ENCODE peak calls at places on chromosomes 2 and 18, in five cellular contexts. One of them, this sample, is unnamed.

GRCh38 chr18:55539240-55539639 is 48.8 kb downstream of the TCF4 start:
- DNase-seq in left ventricle myocardium inferior: no peak
- DNase-seq in fibroblast of pulmonary artery: no peak
- DNase-seq in Peyer's patch: no peak
- DNase-seq in uterus: no peak
- DNase-seq in this sample: peak; percentile 70

GRCh38 chr18:74528478-74528877 is 5.8 kb upstream of the CNDP1 start:
- DNase-seq in left ventricle myocardium inferior: no peak
- DNase-seq in fibroblast of pulmonary artery: no peak
- DNase-seq in Peyer's patch: no peak
- DNase-seq in uterus: no peak
- DNase-seq in this sample: no peak

GRCh38 chr18:5975111-5975622 is 79.8 kb upstream of the TMEM200C start:
- DNase-seq in left ventricle myocardium inferior: no peak
- DNase-seq in fibroblast of pulmonary artery: peak; percentile 55
- DNase-seq in Peyer's patch: no peak
- DNase-seq in uterus: no peak
- DNase-seq in this sample: peak; percentile 78

GRCh38 chr18:9016819-9017169 is 85.7 kb upstream of the NDUFV2 start:
- DNase-seq in left ventricle myocardium inferior: no peak
- DNase-seq in fibroblast of pulmonary artery: peak; percentile 58
- DNase-seq in Peyer's patch: no peak
- DNase-seq in uterus: no peak
- DNase-seq in this sample: no peak

GRCh38 chr18:51361130-51361860 is 163.8 kb upstream of the MEX3C start:
- DNase-seq in left ventricle myocardium inferior: no peak
- DNase-seq in fibroblast of pulmonary artery: peak; percentile 82
- DNase-seq in Peyer's patch: no peak
- DNase-seq in uterus: no peak
- DNase-seq in this sample: no peak

GRCh38 chr2:167013227-167013626 is 124.9 kb downstream of the XIRP2 start:
- DNase-seq in left ventricle myocardium inferior: no peak
- DNase-seq in fibroblast of pulmonary artery: no peak
- DNase-seq in Peyer's patch: no peak
- DNase-seq in uterus: no peak
- DNase-seq in this sample: no peak

GRCh38 chr2:71690876-71691275 is 237.5 kb downstream of the DYSF start:
- DNase-seq in left ventricle myocardium inferior: no peak
- DNase-seq in fibroblast of pulmonary artery: no peak
- DNase-seq in Peyer's patch: no peak
- DNase-seq in uterus: no peak
- DNase-seq in this sample: no peak

GRCh38 chr2:181138816-181139215 is 158.4 kb downstream of the UBE2E3 start:
- DNase-seq in left ventricle myocardium inferior: no peak
- DNase-seq in fibroblast of pulmonary artery: peak; percentile 78
- DNase-seq in Peyer's patch: no peak
- DNase-seq in uterus: no peak
- DNase-seq in this sample: no peak

GRCh38 chr18:25518716-25519053 is 166.7 kb upstream of the ZNF521 start:
- DNase-seq in left ventricle myocardium inferior: no peak
- DNase-seq in fibroblast of pulmonary artery: no peak
- DNase-seq in Peyer's patch: no peak
- DNase-seq in uterus: no peak
- DNase-seq in this sample: no peak

GRCh38 chr2:189299974-189300373 is 120.4 kb upstream of the COL5A2 start:
- DNase-seq in left ventricle myocardium inferior: no peak
- DNase-seq in fibroblast of pulmonary artery: no peak
- DNase-seq in Peyer's patch: no peak
- DNase-seq in uterus: no peak
- DNase-seq in this sample: no peak

GRCh38 chr2:21317131-21317530 is 193.4 kb downstream of the TDRD15 start:
- DNase-seq in left ventricle myocardium inferior: peak; percentile 27
- DNase-seq in fibroblast of pulmonary artery: peak; percentile 21
- DNase-seq in Peyer's patch: peak; percentile 78
- DNase-seq in uterus: peak; percentile 43
- DNase-seq in this sample: no peak

GRCh38 chr2:229433351-229433750 is 162.3 kb upstream of the PID1 start:
- DNase-seq in left ventricle myocardium inferior: no peak
- DNase-seq in fibroblast of pulmonary artery: no peak
- DNase-seq in Peyer's patch: no peak
- DNase-seq in uterus: no peak
- DNase-seq in this sample: no peak

GRCh38 chr2:39648574-39648973 is 17.1 kb upstream of the TMEM178A start:
- DNase-seq in left ventricle myocardium inferior: no peak
- DNase-seq in fibroblast of pulmonary artery: no peak
- DNase-seq in Peyer's patch: no peak
- DNase-seq in uterus: no peak
- DNase-seq in this sample: no peak

GRCh38 chr2:66432801-66433694 is 1.9 kb upstream of the MEIS1 start:
- DNase-seq in left ventricle myocardium inferior: peak; percentile 88
- DNase-seq in fibroblast of pulmonary artery: peak; percentile 98
- DNase-seq in Peyer's patch: peak; percentile 76
- DNase-seq in uterus: peak; percentile 96
- DNase-seq in this sample: peak; percentile 95

GRCh38 chr2:95273911-95274290 is 348 bp upstream of the PROM2 start:
- DNase-seq in left ventricle myocardium inferior: no peak
- DNase-seq in fibroblast of pulmonary artery: no peak
- DNase-seq in Peyer's patch: no peak
- DNase-seq in uterus: no peak
- DNase-seq in this sample: no peak

GRCh38 chr2:97546711-97547110 is 43.0 kb downstream of the ANKRD36B start:
- DNase-seq in left ventricle myocardium inferior: no peak
- DNase-seq in fibroblast of pulmonary artery: peak; percentile 35
- DNase-seq in Peyer's patch: no peak
- DNase-seq in uterus: no peak
- DNase-seq in this sample: no peak

GRCh38 chr2:206023183-206023582 is 62.8 kb downstream of the INO80D start:
- DNase-seq in left ventricle myocardium inferior: no peak
- DNase-seq in fibroblast of pulmonary artery: peak; percentile 11
- DNase-seq in Peyer's patch: no peak
- DNase-seq in uterus: no peak
- DNase-seq in this sample: no peak

GRCh38 chr18:8858888-8859511 is 153.6 kb downstream of the MTCL1 start:
- DNase-seq in left ventricle myocardium inferior: no peak
- DNase-seq in fibroblast of pulmonary artery: peak; percentile 98
- DNase-seq in Peyer's patch: no peak
- DNase-seq in uterus: no peak
- DNase-seq in this sample: peak; percentile 81

GRCh38 chr2:168316073-168316440 is 68.7 kb upstream of the STK39 start:
- DNase-seq in left ventricle myocardium inferior: no peak
- DNase-seq in fibroblast of pulmonary artery: peak; percentile 24
- DNase-seq in Peyer's patch: no peak
- DNase-seq in uterus: no peak
- DNase-seq in this sample: no peak

GRCh38 chr2:209411718-209412117 is 12.1 kb upstream of the MAP2 start:
- DNase-seq in left ventricle myocardium inferior: no peak
- DNase-seq in fibroblast of pulmonary artery: no peak
- DNase-seq in Peyer's patch: no peak
- DNase-seq in uterus: no peak
- DNase-seq in this sample: no peak

GRCh38 chr2:201680743-201681142 is 17.7 kb downstream of the MPP4 start:
- DNase-seq in left ventricle myocardium inferior: no peak
- DNase-seq in fibroblast of pulmonary artery: peak; percentile 16
- DNase-seq in Peyer's patch: no peak
- DNase-seq in uterus: no peak
- DNase-seq in this sample: no peak

GRCh38 chr18:72675394-72675793 is 131.3 kb upstream of the CBLN2 start:
- DNase-seq in left ventricle myocardium inferior: no peak
- DNase-seq in fibroblast of pulmonary artery: peak; percentile 13
- DNase-seq in Peyer's patch: no peak
- DNase-seq in uterus: no peak
- DNase-seq in this sample: peak; percentile 19
- TF ChIP-seq CTCF in left ventricle myocardium inferior: no peak
- TF ChIP-seq CTCF in fibroblast of pulmonary artery: no peak
- TF ChIP-seq CTCF in Peyer's patch: no peak
- TF ChIP-seq CTCF in uterus: no peak
- TF ChIP-seq CTCF in this sample: no peak

GRCh38 chr2:236662231-236663160 is 92.9 kb downstream of the ACKR3 start:
- DNase-seq in left ventricle myocardium inferior: no peak
- DNase-seq in fibroblast of pulmonary artery: peak; percentile 9
- DNase-seq in Peyer's patch: no peak
- DNase-seq in uterus: no peak
- DNase-seq in this sample: no peak
- H3K4me3 ChIP-seq in left ventricle myocardium inferior: no peak overlapping the region
- H3K4me3 ChIP-seq in fibroblast of pulmonary artery: no peak overlapping the region
- H3K4me3 ChIP-seq in Peyer's patch: no peak overlapping the region
- H3K4me3 ChIP-seq in uterus: no peak overlapping the region
- H3K4me3 ChIP-seq in this sample: no peak overlapping the region

GRCh38 chr2:36544638-36545338 is 53.2 kb downstream of the FEZ2 start:
- DNase-seq in left ventricle myocardium inferior: no peak
- DNase-seq in fibroblast of pulmonary artery: no peak
- DNase-seq in Peyer's patch: no peak
- DNase-seq in uterus: no peak
- DNase-seq in this sample: no peak
- TF ChIP-seq CTCF in left ventricle myocardium inferior: peak; percentile 7
- TF ChIP-seq CTCF in fibroblast of pulmonary artery: peak; percentile 43
- TF ChIP-seq CTCF in Peyer's patch: no peak
- TF ChIP-seq CTCF in uterus: no peak
- TF ChIP-seq CTCF in this sample: peak; percentile 36

GRCh38 chr2:118857677-118858484 is 10.4 kb upstream of the EN1 start:
- DNase-seq in left ventricle myocardium inferior: no peak
- DNase-seq in fibroblast of pulmonary artery: no peak
- DNase-seq in Peyer's patch: no peak
- DNase-seq in uterus: no peak
- DNase-seq in this sample: no peak
- H3K4me3 ChIP-seq in left ventricle myocardium inferior: no peak overlapping the region
- H3K4me3 ChIP-seq in fibroblast of pulmonary artery: no peak overlapping the region
- H3K4me3 ChIP-seq in Peyer's patch: no peak overlapping the region
- H3K4me3 ChIP-seq in uterus: no peak overlapping the region
- H3K4me3 ChIP-seq in this sample: no peak overlapping the region

This sample was measured in astrocyte of the cerebellum.